ENCODE peak calls at places on chromosomes 3 and 15, in ten cellular contexts. X, L, M, Y, V, Z, U, F, O and K are unnamed samples.

GRCh38 chr3:58249358-58250092 is 11.9 kb downstream of the ABHD6 start:
- DNase-seq in L (no peak), Y (no peak), Z (peak; percentile 8), F (no peak), X (no peak), U (no peak), V (no peak), O (peak; percentile 91), M (no peak), K (no peak)

GRCh38 chr15:42504631-42505030 is 9.2 kb downstream of the SNAP23 start:
- DNase-seq in Z (no peak), L (no peak), X (no peak), Y (no peak), V (no peak), M (no peak), F (no peak), U (no peak), O (no peak), K (no peak)

GRCh38 chr15:43932036-43932435 is 105.2 kb downstream of the WDR76 start:
- DNase-seq in X (no peak), Z (no peak), L (no peak), U (no peak), M (no peak), F (no peak), O (no peak), V (peak; percentile 59), Y (no peak), K (no peak)

GRCh38 chr3:52983828-52984227 is 62.0 kb downstream of the SFMBT1 start:
- DNase-seq in V (no peak), O (no peak), Z (no peak), L (no peak), X (no peak), M (no peak), U (no peak), F (no peak), Y (no peak), K (no peak)

GRCh38 chr3:158456114-158456513 is 114.9 kb upstream of the MLF1 start:
- DNase-seq in O (no peak), F (no peak), U (no peak), Y (no peak), L (no peak), M (no peak), V (no peak), Z (no peak), X (no peak), K (no peak)

GRCh38 chr3:106126016-106126525 is 257.3 kb upstream of the CBLB start:
- DNase-seq in Y (no peak), F (no peak), L (no peak), M (no peak), Z (no peak), O (no peak), X (no peak), V (peak; percentile 17), U (no peak), K (no peak)

GRCh38 chr15:39079296-39079834 is 501.5 kb upstream of the THBS1 start:
- DNase-seq in U (no peak), M (no peak), Y (no peak), L (no peak), V (peak; percentile 77), F (peak; percentile 83), O (no peak), X (no peak), Z (peak; percentile 67), K (peak; percentile 59)

GRCh38 chr3:177498037-177498857 is 301.0 kb upstream of the TBL1XR1 start:
- DNase-seq in Y (no peak), V (peak; percentile 82), Z (peak; percentile 87), F (no peak), L (no peak), X (no peak), U (peak; percentile 48), O (no peak), M (no peak), K (peak; percentile 85)

GRCh38 chr3:144085964-144086363 is 114.3 kb downstream of the DIPK2A start:
- DNase-seq in F (no peak), Z (peak; percentile 59), U (no peak), L (no peak), M (no peak), V (peak; percentile 92), X (no peak), Y (no peak), O (no peak), K (no peak)

DNA sequence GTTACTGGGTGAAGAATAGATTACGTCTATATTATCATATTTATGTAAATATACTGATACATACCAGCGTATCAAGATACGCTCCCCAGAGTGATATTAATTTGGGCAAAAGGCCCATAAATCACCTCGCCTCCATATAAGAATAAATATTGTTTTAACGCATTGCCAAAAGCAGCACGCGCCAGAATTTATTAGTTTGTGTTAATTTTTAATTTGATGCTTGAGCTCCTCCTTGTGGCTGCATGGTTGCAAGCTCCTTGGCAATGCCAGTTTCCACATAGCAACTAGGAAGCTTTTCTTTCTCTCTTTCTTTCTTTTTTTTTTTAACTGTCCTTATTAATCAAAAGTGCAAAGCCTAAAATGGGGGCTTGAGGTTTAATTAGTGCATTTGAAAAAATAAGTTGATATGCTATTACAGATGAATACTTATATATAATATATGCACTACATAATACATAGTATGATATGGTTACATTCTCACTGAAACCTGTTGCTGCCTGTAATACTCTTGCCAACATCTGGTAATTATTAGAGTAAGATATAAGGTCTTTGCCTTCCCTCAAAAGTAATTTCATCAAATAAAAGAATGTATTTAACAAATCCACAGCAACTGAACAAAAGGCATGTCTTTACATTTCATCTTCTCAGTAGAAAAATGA is 242.7 kb upstream of the UBE2E2 start:
- DNase-seq in M (no peak), Y (no peak), X (peak; percentile 35), L (peak; percentile 53), U (no peak), O (peak; percentile 66), F (no peak), V (peak; percentile 66), Z (peak; percentile 45), K (no peak)
- TF ChIP-seq CTCF in M (peak; percentile 56), Y (peak; percentile 67), X (peak; percentile 76), L (no peak), U (peak; percentile 75), O (peak; percentile 82), F (peak; percentile 46), V (peak; percentile 78), Z (peak; percentile 79), K (peak; percentile 88)

DNA sequence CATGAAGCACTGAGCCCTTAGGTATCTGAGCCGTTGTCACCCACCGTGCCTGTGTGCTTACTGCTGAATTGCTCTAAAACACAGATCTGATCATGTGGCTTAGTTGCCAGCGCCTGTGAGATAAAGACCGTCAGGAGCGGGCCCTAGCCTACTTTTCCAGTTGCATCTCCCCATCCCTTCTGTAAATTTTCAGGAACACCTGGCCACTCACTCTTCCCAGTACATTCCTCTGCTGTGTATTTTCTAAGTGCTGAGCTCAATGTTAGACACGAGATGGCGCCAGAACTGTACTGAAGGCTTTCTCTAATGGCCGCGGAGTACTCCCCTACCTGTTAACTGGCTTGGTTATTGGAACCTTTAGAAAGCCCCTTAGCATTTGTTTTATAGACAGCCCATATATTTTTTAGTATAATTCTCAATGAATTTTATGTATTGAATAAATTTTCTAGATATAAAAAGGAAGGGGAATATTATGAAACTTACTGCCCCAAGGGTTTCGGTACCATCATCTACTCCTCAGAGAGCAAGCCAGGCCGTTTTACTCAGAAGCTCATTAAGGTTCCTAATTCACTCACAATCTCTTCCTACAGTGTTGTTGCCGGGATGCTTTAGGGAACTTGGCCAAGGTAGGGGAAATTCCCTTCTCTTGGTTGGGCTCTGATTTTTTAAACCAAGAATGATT is 16.7 kb upstream of the WNT7A start:
- DNase-seq in V (peak; percentile 65), M (peak; percentile 64), Y (no peak), X (peak; percentile 56), L (peak; percentile 43), U (no peak), F (no peak), O (peak; percentile 88), Z (peak; percentile 51), K (no peak)
- H3K4me3 ChIP-seq in V (no peak overlapping the region), M (peak overlapping the region; percentile 75), Y (peak overlapping the region; percentile 76), X (peak overlapping the region; percentile 75), L (peak overlapping the region; percentile 43), U (peak overlapping the region; percentile 75), F (peak overlapping the region; percentile 61), O (peak overlapping the region; percentile 64), Z (no peak overlapping the region), K (no peak overlapping the region)

GRCh38 chr3:119598410-119599098 is 869 bp downstream of the PLA1A start:
- DNase-seq in Y (no peak), V (no peak), F (no peak), Z (no peak), O (no peak), M (no peak), U (no peak), L (no peak), X (no peak), K (no peak)

GRCh38 chr3:119596392-119596791 is 1.3 kb upstream of the PLA1A start:
- DNase-seq in L (no peak), X (no peak), U (no peak), M (no peak), O (no peak), Z (no peak), Y (no peak), V (no peak), F (no peak), K (no peak)

GRCh38 chr3:119595639-119596329 is 1.9 kb upstream of the PLA1A start:
- DNase-seq in O (no peak), L (no peak), Y (no peak), F (no peak), M (no peak), V (peak; percentile 33), X (no peak), Z (peak; percentile 24), U (no peak), K (no peak)

GRCh38 chr3:119599558-119600174 is 2.0 kb downstream of the PLA1A start:
- DNase-seq in Y (no peak), F (no peak), V (no peak), M (no peak), L (no peak), Z (no peak), U (no peak), X (no peak), O (no peak), K (no peak)

GRCh38 chr3:119597548-119598288 is at the start of gene PLA1A:
- DNase-seq in Y (no peak), Z (no peak), M (no peak), V (peak; percentile 16), O (no peak), U (no peak), X (no peak), F (no peak), L (no peak), K (no peak)
- TF ChIP-seq CTCF in Y (no peak), Z (no peak), M (no peak), V (no peak), O (no peak), U (no peak), X (no peak), F (no peak), L (no peak), K (no peak)

DNA sequence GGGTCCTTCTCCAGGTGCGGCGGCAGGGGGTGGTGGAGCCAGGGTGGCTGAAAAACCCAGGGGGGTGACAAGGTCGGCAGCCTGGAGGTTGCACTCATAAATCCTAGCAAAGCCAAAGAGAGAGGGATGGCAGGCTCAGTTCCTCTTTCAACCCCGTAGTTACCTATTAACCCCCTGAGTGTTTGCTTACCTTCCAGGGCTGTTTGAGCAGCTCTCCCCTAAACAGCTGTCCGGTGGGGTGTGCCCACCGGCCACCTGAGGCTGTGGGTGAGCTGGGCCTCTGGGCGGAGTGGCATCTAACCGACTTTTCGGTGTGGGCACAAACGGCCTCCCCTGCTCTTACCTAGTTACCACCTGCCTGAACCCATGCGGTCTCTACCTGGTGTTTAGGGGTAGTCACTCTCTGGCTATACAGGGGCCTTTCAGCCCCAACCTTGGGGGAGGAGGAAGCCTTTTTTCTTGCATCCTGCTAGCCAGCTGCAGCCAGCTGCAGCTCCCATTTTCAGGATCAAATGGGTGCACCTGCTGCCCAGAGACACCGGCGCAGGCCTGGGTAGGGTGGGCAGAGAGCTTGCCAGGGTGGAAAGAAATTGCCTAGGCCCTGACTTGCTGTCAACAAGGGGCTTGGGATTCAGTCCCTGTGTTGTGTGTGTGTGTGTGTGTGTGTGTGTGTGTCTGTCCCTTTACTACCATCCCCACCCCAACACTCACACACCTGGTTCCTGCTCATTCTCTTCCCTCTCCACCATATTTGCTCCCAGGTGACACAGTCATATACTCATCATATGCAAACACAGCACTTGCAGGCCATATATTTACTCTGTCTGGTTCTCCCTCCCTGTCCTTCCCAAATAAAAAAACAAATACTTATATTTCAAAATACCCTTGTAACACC is 3.7 kb downstream of the DLL4 start:
- DNase-seq in X (no peak), F (no peak), U (no peak), Z (no peak), M (no peak), Y (no peak), O (no peak), L (no peak), V (no peak), K (no peak)
- H3K4me3 ChIP-seq in X (no peak overlapping the region), F (no peak overlapping the region), U (peak overlapping the region; percentile 64), Z (no peak overlapping the region), M (no peak overlapping the region), Y (peak overlapping the region; percentile 3), O (no peak overlapping the region), L (peak overlapping the region; percentile 3), V (no peak overlapping the region), K (no peak overlapping the region)